ENCODE peak calls at places on chromosomes 1 and 21, in seven cellular contexts. B is amniotic stem cell; L is HT-29; Q is stimulated activated CD4-positive, alpha-beta T cell treated with anti-CD3 and anti-CD28 coated beads, Interleukin-15, amount 100 ng/mL, for 1 hour; E is right cardiac atrium; O is iPS-NIHi11; X is left ventricle myocardium superior. I is an unnamed sample.

GRCh38 chr21:25560151-25560783 is 47.0 kb downstream of the MRPL39 start:
- DNase-seq in X (no peak), Q (no peak), E (no peak), B (no peak), L (no peak), O (no peak), I (no peak)

GRCh38 chr21:36454706-36455105 is 25.2 kb downstream of the CLDN14 start:
- DNase-seq in E (no peak), Q (no peak), O (no peak), B (no peak), X (no peak), L (no peak), I (no peak)

GRCh38 chr21:29114765-29115164 is 15.7 kb upstream of the MAP3K7CL start:
- DNase-seq in Q (no peak), X (no peak), O (peak), E (no peak), B (no peak), L (no peak), I (no peak)

GRCh38 chr1:167499657-167500056 is 18.7 kb downstream of the CD247 start:
- DNase-seq in L (no peak), E (no peak), B (no peak), X (no peak), O (no peak), Q (no peak), I (no peak)

GRCh38 chr1:11158720-11159321 is 30.3 kb upstream of the ANGPTL7 start:
- DNase-seq in E (no peak), X (no peak), L (no peak), B (peak), Q (no peak), O (no peak), I (peak)

GRCh38 chr1:113391643-113392271 is 1.4 kb downstream of the MAGI3 start:
- DNase-seq in B (no peak), O (no peak), X (no peak), L (peak), Q (no peak), E (no peak), I (no peak)

GRCh38 chr1:231883382-231883781 is 256.8 kb downstream of the DISC1 start:
- DNase-seq in B (no peak), X (no peak), E (no peak), O (peak), Q (no peak), L (no peak), I (no peak)

GRCh38 chr1:84940481-84940880 is 47.5 kb upstream of the LPAR3 start:
- DNase-seq in X (no peak), E (no peak), B (no peak), O (no peak), L (no peak), Q (no peak), I (no peak)

GRCh38 chr1:167178831-167179230 is 41.9 kb upstream of the POU2F1 start:
- DNase-seq in B (no peak), E (no peak), O (no peak), X (no peak), L (no peak), Q (no peak), I (no peak)

GRCh38 chr1:246373828-246374569 is 133.1 kb downstream of the SMYD3 start:
- DNase-seq in X (no peak), E (no peak), Q (no peak), B (no peak), L (no peak), O (no peak), I (no peak)

GRCh38 chr1:94658221-94658620 is 116.7 kb upstream of the F3 start:
- DNase-seq in X (no peak), O (no peak), E (no peak), L (no peak), Q (no peak), B (no peak), I (no peak)

GRCh38 chr1:206526064-206526911 is 19.0 kb downstream of the RASSF5 start:
- DNase-seq in X (no peak), L (no peak), E (no peak), Q (no peak), O (no peak), B (no peak), I (no peak)

GRCh38 chr1:155976062-155976912 is 2.1 kb downstream of the ARHGEF2 start:
- DNase-seq in L (peak), O (peak), B (no peak), E (peak), Q (peak), X (peak), I (no peak)

GRCh38 chr1:110916669-110917306 is 43.8 kb downstream of the CD53 start:
- DNase-seq in Q (no peak), X (no peak), E (no peak), L (peak), O (no peak), B (no peak), I (no peak)

GRCh38 chr1:234893725-234894630 is 234.7 kb downstream of the TOMM20 start:
- DNase-seq in X (no peak), O (no peak), Q (no peak), L (no peak), B (no peak), E (no peak), I (no peak)

GRCh38 chr21:33961061-33961460 is 45.5 kb upstream of the ATP5PO start:
- DNase-seq in O (no peak), B (no peak), E (no peak), Q (no peak), L (no peak), X (no peak), I (no peak)

GRCh38 chr21:43797925-43798715 is 8.7 kb downstream of the RRP1 start:
- DNase-seq in O (no peak), L (no peak), X (no peak), E (peak), Q (no peak), B (no peak), I (no peak)

GRCh38 chr1:29159773-29160172 is 21.9 kb downstream of the SRSF4 start:
- DNase-seq in E (no peak), B (no peak), X (no peak), O (no peak), L (no peak), Q (no peak), I (no peak)

GRCh38 chr1:29505537-29506220 is 269.4 kb downstream of the PTPRU start:
- DNase-seq in B (no peak), O (no peak), E (no peak), X (no peak), L (no peak), Q (no peak), I (no peak)

GRCh38 chr1:62285984-62286481 is 33.2 kb downstream of the KANK4 start:
- DNase-seq in O (no peak), B (no peak), L (no peak), E (no peak), Q (no peak), X (no peak), I (no peak)

GRCh38 chr1:60553730-60554129 is 480.2 kb upstream of the C1orf87 start:
- DNase-seq in X (no peak), B (no peak), Q (no peak), L (no peak), O (no peak), E (no peak), I (no peak)

GRCh38 chr1:156788136-156788535 is 20.8 kb downstream of the PRCC start:
- DNase-seq in X (no peak), Q (no peak), L (no peak), E (no peak), B (no peak), O (no peak), I (no peak)

GRCh38 chr1:150295476-150295875 is 1.8 kb downstream of the MRPS21 start:
- DNase-seq in E (no peak), B (no peak), Q (no peak), L (no peak), X (no peak), O (no peak), I (no peak)

GRCh38 chr1:12448746-12449177 is 169.2 kb downstream of the DHRS3 start:
- DNase-seq in L (peak), X (no peak), Q (no peak), E (no peak), O (no peak), B (no peak), I (no peak)

GRCh38 chr1:19441048-19441447 is 44.3 kb downstream of the CAPZB start:
- DNase-seq in B (no peak), O (no peak), X (no peak), E (no peak), Q (no peak), L (no peak), I (no peak)

GRCh38 chr1:18893120-18893519 is 9.2 kb downstream of the ALDH4A1 start:
- DNase-seq in Q (no peak), O (no peak), X (no peak), L (no peak), B (no peak), E (no peak), I (no peak)

GRCh38 chr1:178028973-178029481 is 59.2 kb upstream of the SEC16B start:
- DNase-seq in X (no peak), Q (no peak), L (no peak), E (no peak), B (no peak), O (no peak), I (no peak)

GRCh38 chr1:100671604-100672003 is 47.9 kb upstream of the VCAM1 start:
- DNase-seq in B (no peak), L (no peak), Q (no peak), X (no peak), O (no peak), E (no peak), I (no peak)

GRCh38 chr1:243882276-243882675 is 32.2 kb upstream of the AKT3 start:
- DNase-seq in O (no peak), Q (no peak), L (no peak), E (no peak), X (no peak), B (no peak), I (no peak)

GRCh38 chr21:45248301-45248892 is 39.3 kb downstream of the POFUT2 start:
- DNase-seq in L (no peak), B (no peak), O (no peak), X (no peak), E (peak), Q (no peak), I (no peak)

GRCh38 chr1:110515896-110516295 is 3.1 kb downstream of the KCNA10 start:
- DNase-seq in E (no peak), L (no peak), Q (no peak), O (no peak), X (no peak), B (no peak), I (no peak)